ENCODE peak calls at places on chromosomes 6 and 20, in six cellular contexts. O is choroid plexus epithelial cell; M is lung; F is MV-4-11; V is activated CD4-positive, alpha-beta T cell treated with anti-CD3 and anti-CD28 coated beads, Interleukin-2, amount 50 U/mL, for 1 hour; L is Caki2. E is an unnamed sample.

GRCh38 chr20:57480444-57481152 is 44.3 kb downstream of the CTCFL start:
- DNase-seq in L (no peak), F (peak), V (no peak), M (no peak), O (no peak), E (no peak)

GRCh38 chr6:160398674-160399271 is 50.6 kb downstream of the SLC22A3 start:
- DNase-seq in F (no peak), M (no peak), L (no peak), O (peak), V (no peak), E (no peak)

GRCh38 chr6:159077123-159077522 is 32.3 kb upstream of the TAGAP start:
- DNase-seq in M (no peak), O (peak), V (no peak), L (no peak), F (no peak), E (no peak)

GRCh38 chr20:33437141-33437911 is 6.2 kb downstream of the SNTA1 start:
- DNase-seq in M (no peak), V (no peak), F (no peak), L (no peak), O (peak), E (peak)

GRCh38 chr6:41092421-41093140 is 19.8 kb downstream of the NFYA start:
- DNase-seq in M (no peak), V (no peak), L (no peak), F (peak), O (peak), E (peak)

GRCh38 chr6:32255212-32256153 is 31.6 kb upstream of the NOTCH4 start:
- DNase-seq in L (peak), M (peak), O (peak), V (peak), F (peak), E (peak)

GRCh38 chr6:10401004-10401536 is 13.8 kb downstream of the TFAP2A start:
- DNase-seq in L (no peak), O (no peak), F (no peak), V (no peak), M (no peak), E (no peak)

GRCh38 chr6:15616266-15616665 is 46.6 kb downstream of the DTNBP1 start:
- DNase-seq in V (no peak), F (no peak), O (no peak), M (no peak), L (peak), E (no peak)

GRCh38 chr20:58362970-58363369 is 26.1 kb upstream of the VAPB start:
- DNase-seq in O (no peak), L (no peak), F (no peak), M (no peak), V (no peak), E (no peak)

GRCh38 chr20:24917056-24917455 is 32.0 kb upstream of the CST7 start:
- DNase-seq in M (peak), O (no peak), L (no peak), F (no peak), V (no peak), E (no peak)

GRCh38 chr6:104928141-104928540 is 28.8 kb upstream of the LIN28B start:
- DNase-seq in L (no peak), M (no peak), O (no peak), V (no peak), F (no peak), E (no peak)

GRCh38 chr6:134029495-134030455 is 22.6 kb downstream of the SLC2A12 start:
- DNase-seq in V (no peak), F (no peak), M (no peak), O (peak), L (peak), E (peak)

GRCh38 chr6:45299096-45299581 is 29.0 kb upstream of the RUNX2 start:
- DNase-seq in M (no peak), F (no peak), V (no peak), L (no peak), O (no peak), E (no peak)

GRCh38 chr6:38684904-38685303 is 18.0 kb downstream of the GLO1 start:
- DNase-seq in L (no peak), O (no peak), V (no peak), F (no peak), M (no peak), E (no peak)

GRCh38 chr20:58213112-58213511 is 15.3 kb downstream of the ANKRD60 start:
- DNase-seq in O (peak), F (no peak), M (no peak), L (no peak), V (no peak), E (no peak)

GRCh38 chr20:64077876-64078551 is 1.3 kb downstream of the RGS19 start:
- DNase-seq in M (no peak), V (peak), F (peak), L (no peak), O (no peak), E (no peak)

GRCh38 chr20:2688041-2688591 is 4.5 kb upstream of the EBF4 start:
- DNase-seq in L (peak), V (peak), M (peak), F (peak), O (peak), E (peak)